ENCODE peak calls at places on chromosomes 3 and 15, in seven cellular contexts. I is HepG2, N is WTC11, H is H1, R is K562, K is HCT116, C is GM12878. O is an unnamed sample.

GRCh38 chr3:157491136-157491535 is 12.1 kb downstream of the VEPH1 start:
- DNase-seq in I (no peak), N (no peak), H (no peak), R (no peak), K (no peak), C (no peak), O (no peak)

GRCh38 chr3:178841011-178841410 is 230.6 kb downstream of the ZMAT3 start:
- DNase-seq in I (no peak), N (no peak), H (no peak), R (no peak), K (no peak), C (no peak), O (no peak)

GRCh38 chr3:158261371-158261991 is 151.6 kb downstream of the RSRC1 start:
- DNase-seq in I (no peak), N (no peak), H (no peak), R (peak; percentile 4), K (no peak), C (no peak), O (no peak)

GRCh38 chr3:138455801-138456716 is 21.6 kb downstream of the ESYT3 start:
- DNase-seq in I (no peak), N (no peak), H (no peak), R (no peak), K (no peak), C (no peak), O (no peak)

GRCh38 chr3:172086071-172086470 is 46.7 kb downstream of the FNDC3B start:
- DNase-seq in I (no peak), N (no peak), H (no peak), R (no peak), K (no peak), C (no peak), O (no peak)

GRCh38 chr3:72060447-72061034 is 275.6 kb upstream of the PROK2 start:
- DNase-seq in I (no peak), N (no peak), H (no peak), R (no peak), K (no peak), C (no peak), O (no peak)

GRCh38 chr3:39965997-39966396 is 156.6 kb downstream of the MYRIP start:
- DNase-seq in I (no peak), N (no peak), H (no peak), R (no peak), K (no peak), C (no peak), O (no peak)

GRCh38 chr3:78540485-78540884 is 1227.3 kb downstream of the ROBO1 start:
- DNase-seq in I (no peak), N (no peak), H (no peak), R (no peak), K (no peak), C (no peak), O (no peak)

GRCh38 chr3:127714866-127715265 is 42.1 kb downstream of the ABTB1 start:
- DNase-seq in I (no peak), N (no peak), H (no peak), R (no peak), K (no peak), C (no peak), O (no peak)

GRCh38 chr15:71588746-71589145 is 221.6 kb upstream of the NR2E3 start:
- DNase-seq in I (peak; percentile 10), N (no peak), H (no peak), R (no peak), K (no peak), C (no peak), O (no peak)

GRCh38 chr15:93913871-93914270 is 317.5 kb upstream of the MCTP2 start:
- DNase-seq in I (no peak), N (no peak), H (no peak), R (no peak), K (no peak), C (no peak), O (no peak)

GRCh38 chr15:62472616-62473299 is 307.7 kb upstream of the C2CD4B start:
- DNase-seq in I (peak; percentile 54), N (no peak), H (no peak), R (no peak), K (no peak), C (no peak), O (peak; percentile 9)

GRCh38 chr3:132509096-132509495 is 88.0 kb upstream of the ACKR4 start:
- DNase-seq in I (no peak), N (no peak), H (no peak), R (no peak), K (no peak), C (no peak), O (no peak)

GRCh38 chr3:196666001-196666867 is 26.7 kb downstream of the NRROS start:
- DNase-seq in I (peak; percentile 91), N (peak; percentile 62), H (peak; percentile 69), R (no peak), K (no peak), C (no peak), O (no peak)

GRCh38 chr3:172709776-172710708 is 825 bp downstream of the NCEH1 start:
- DNase-seq in I (no peak), N (peak; percentile 23), H (no peak), R (peak; percentile 33), K (no peak), C (no peak), O (peak; percentile 39)

GRCh38 chr15:51229907-51230328 is 108.5 kb downstream of the CYP19A1 start:
- DNase-seq in I (peak; percentile 8), N (no peak), H (no peak), R (peak; percentile 35), K (no peak), C (no peak), O (no peak)

GRCh38 chr3:190094201-190094718 is 26.4 kb downstream of the P3H2 start:
- DNase-seq in I (no peak), N (no peak), H (no peak), R (no peak), K (no peak), C (no peak), O (no peak)

GRCh38 chr15:78540955-78541743 is 905 bp downstream of the PSMA4 start:
- DNase-seq in I (no peak), N (no peak), H (no peak), R (peak; percentile 21), K (no peak), C (no peak), O (peak; percentile 18)

GRCh38 chr15:101258238-101259144 is 6.6 kb upstream of the CHSY1 start:
- DNase-seq in I (peak; percentile 57), N (peak; percentile 45), H (no peak), R (peak; percentile 77), K (peak; percentile 51), C (peak; percentile 51), O (peak; percentile 62)

GRCh38 chr3:149085828-149086231 is 503 bp downstream of the HLTF start:
- DNase-seq in I (peak; percentile 4), N (no peak), H (peak; percentile 46), R (peak; percentile 88), K (no peak), C (no peak), O (peak; percentile 23)

GRCh38 chr3:46660543-46661523 is 32.6 kb downstream of the ALS2CL start:
- DNase-seq in I (no peak), N (no peak), H (no peak), R (no peak), K (no peak), C (no peak), O (no peak)

GRCh38 chr3:31405515-31405914 is 127.2 kb upstream of the STT3B start:
- DNase-seq in I (no peak), N (no peak), H (no peak), R (no peak), K (no peak), C (no peak), O (no peak)

GRCh38 chr3:15229262-15229661 is 23.2 kb downstream of the CAPN7 start:
- DNase-seq in I (no peak), N (no peak), H (no peak), R (no peak), K (no peak), C (no peak), O (no peak)

GRCh38 chr3:66473637-66474036 is 27.2 kb downstream of the LRIG1 start:
- DNase-seq in I (no peak), N (no peak), H (no peak), R (no peak), K (no peak), C (no peak), O (no peak)
- TF ChIP-seq SP1 in I (no peak), N (no peak), H (no peak), R (no peak), K (no peak), C (no peak), O (no peak)

GRCh38 chr3:7290062-7290825 is 429.3 kb downstream of the GRM7 start:
- DNase-seq in I (no peak), N (no peak), H (no peak), R (no peak), K (no peak), C (no peak), O (no peak)
- TF ChIP-seq SP1 in I (no peak), N (no peak), H (no peak), R (no peak), K (no peak), C (no peak), O (no peak)

GRCh38 chr3:115071122-115071521 is 76.0 kb downstream of the ZBTB20 start:
- DNase-seq in I (no peak), N (no peak), H (no peak), R (no peak), K (no peak), C (no peak), O (no peak)

GRCh38 chr3:115074502-115074901 is 72.6 kb downstream of the ZBTB20 start:
- DNase-seq in I (no peak), N (no peak), H (no peak), R (no peak), K (no peak), C (no peak), O (no peak)

GRCh38 chr3:115068799-115069198 is 78.3 kb downstream of the ZBTB20 start:
- DNase-seq in I (no peak), N (no peak), H (no peak), R (no peak), K (no peak), C (no peak), O (no peak)

GRCh38 chr3:115071611-115072010 is 75.5 kb downstream of the ZBTB20 start:
- DNase-seq in I (no peak), N (no peak), H (no peak), R (no peak), K (no peak), C (no peak), O (no peak)

DNA sequence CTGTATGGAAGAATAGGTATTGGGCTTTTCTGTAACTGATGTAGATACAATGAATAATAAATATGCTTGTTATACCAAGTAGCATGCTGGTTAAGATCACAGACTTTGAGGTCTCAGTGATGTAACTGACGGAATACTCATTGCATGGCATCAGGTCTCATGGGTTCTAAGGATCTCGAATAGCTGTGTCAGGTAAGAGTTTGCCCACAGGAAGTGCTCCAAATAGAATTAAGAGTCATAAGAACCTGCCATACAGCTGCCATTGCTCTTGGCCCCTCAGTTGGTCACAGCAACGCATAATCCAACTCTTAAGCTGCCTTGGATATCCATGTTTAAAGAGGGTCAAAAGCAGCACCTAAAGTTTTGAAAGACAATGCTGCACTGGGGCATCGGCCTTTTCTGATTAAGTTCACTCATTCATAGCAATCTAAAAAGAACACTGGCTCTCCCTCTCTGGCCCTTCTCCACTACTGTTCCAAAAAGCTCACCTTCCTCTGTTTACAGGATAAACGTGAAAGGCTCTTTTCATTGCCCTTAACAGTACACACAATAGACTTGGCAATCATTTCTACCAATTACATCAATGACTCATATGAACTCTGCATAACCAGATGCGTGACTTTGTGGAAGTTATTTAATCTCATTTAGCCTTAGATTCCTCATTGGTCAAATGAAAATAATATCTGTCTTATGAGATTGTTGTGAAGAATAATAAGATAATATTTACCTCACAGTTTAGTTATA is 74.7 kb downstream of the ZBTB20 start:
- DNase-seq in I (no peak), N (no peak), H (no peak), R (no peak), K (peak; percentile 22), C (no peak), O (no peak)
- TF ChIP-seq SP1 in I (no peak), N (no peak), H (no peak), R (no peak), K (peak; percentile 57), C (no peak), O (no peak)

GRCh38 chr3:34301313-34301712 is 502.9 kb downstream of the PDCD6IP start:
- DNase-seq in I (no peak), N (no peak), H (no peak), R (no peak), K (no peak), C (no peak), O (no peak)
- TF ChIP-seq SP1 in I (no peak), N (no peak), H (no peak), R (no peak), K (no peak), C (no peak), O (no peak)